ENCODE peak calls at places on chromosomes 2 and 18, in five cellular contexts. One of them, this sample, is unnamed.

GRCh38 chr2:173657996-173658717 is 303.5 kb downstream of the CDCA7 start:
- DNase-seq in breast epithelium: no peak
- DNase-seq in GM12892: no peak
- DNase-seq in stomach: no peak
- DNase-seq in spleen: no peak
- DNase-seq in this sample: no peak

GRCh38 chr2:74715880-74716279 is 61.8 kb downstream of the SEMA4F start:
- DNase-seq in breast epithelium: no peak
- DNase-seq in GM12892: no peak
- DNase-seq in stomach: no peak
- DNase-seq in spleen: no peak
- DNase-seq in this sample: no peak

GRCh38 chr2:20050712-20051517 is 513 bp downstream of the LAPTM4A start:
- DNase-seq in breast epithelium: peak; percentile 62
- DNase-seq in GM12892: no peak
- DNase-seq in stomach: peak; percentile 41
- DNase-seq in spleen: peak; percentile 84
- DNase-seq in this sample: no peak

GRCh38 chr18:9095297-9096012 is 7.0 kb upstream of the NDUFV2 start:
- DNase-seq in breast epithelium: no peak
- DNase-seq in GM12892: no peak
- DNase-seq in stomach: no peak
- DNase-seq in spleen: no peak
- DNase-seq in this sample: no peak

GRCh38 chr2:74507926-74508520 is 528 bp upstream of the PCGF1 start:
- DNase-seq in breast epithelium: peak; percentile 37
- DNase-seq in GM12892: no peak
- DNase-seq in stomach: no peak
- DNase-seq in spleen: peak; percentile 88
- DNase-seq in this sample: no peak

GRCh38 chr2:73418343-73418742 is 32.7 kb downstream of the ALMS1 start:
- DNase-seq in breast epithelium: peak; percentile 26
- DNase-seq in GM12892: no peak
- DNase-seq in stomach: peak; percentile 29
- DNase-seq in spleen: no peak
- DNase-seq in this sample: no peak

GRCh38 chr2:240325006-240325653 is 110.3 kb upstream of the GPC1 start:
- DNase-seq in breast epithelium: no peak
- DNase-seq in GM12892: no peak
- DNase-seq in stomach: no peak
- DNase-seq in spleen: no peak
- DNase-seq in this sample: no peak

GRCh38 chr2:120944575-120944974 is 208.9 kb downstream of the GLI2 start:
- DNase-seq in breast epithelium: no peak
- DNase-seq in GM12892: no peak
- DNase-seq in stomach: no peak
- DNase-seq in spleen: no peak
- DNase-seq in this sample: no peak

GRCh38 chr2:95077521-95077807 is 44.1 kb downstream of the MRPS5 start:
- DNase-seq in breast epithelium: no peak
- DNase-seq in GM12892: no peak
- DNase-seq in stomach: no peak
- DNase-seq in spleen: no peak
- DNase-seq in this sample: no peak

GRCh38 chr2:208179028-208179609 is 10.7 kb downstream of the C2orf80 start:
- DNase-seq in breast epithelium: no peak
- DNase-seq in GM12892: no peak
- DNase-seq in stomach: no peak
- DNase-seq in spleen: no peak
- DNase-seq in this sample: no peak

GRCh38 chr2:118913131-118913804 is 28.7 kb upstream of the MARCO start:
- DNase-seq in breast epithelium: no peak
- DNase-seq in GM12892: no peak
- DNase-seq in stomach: no peak
- DNase-seq in spleen: no peak
- DNase-seq in this sample: no peak

GRCh38 chr2:96524482-96525210 is 11.9 kb upstream of the ARID5A start:
- DNase-seq in breast epithelium: no peak
- DNase-seq in GM12892: no peak
- DNase-seq in stomach: no peak
- DNase-seq in spleen: no peak
- DNase-seq in this sample: no peak

GRCh38 chr18:7946724-7947377 is 379.7 kb downstream of the PTPRM start:
- DNase-seq in breast epithelium: no peak
- DNase-seq in GM12892: no peak
- DNase-seq in stomach: peak; percentile 42
- DNase-seq in spleen: no peak
- DNase-seq in this sample: no peak

GRCh38 chr2:127216593-127216992 is 3.5 kb downstream of the CYP27C1 start:
- DNase-seq in breast epithelium: no peak
- DNase-seq in GM12892: no peak
- DNase-seq in stomach: no peak
- DNase-seq in spleen: no peak
- DNase-seq in this sample: no peak

GRCh38 chr2:127324635-127325034 is 30.7 kb upstream of the ERCC3 start:
- DNase-seq in breast epithelium: no peak
- DNase-seq in GM12892: no peak
- DNase-seq in stomach: no peak
- DNase-seq in spleen: no peak
- DNase-seq in this sample: no peak

GRCh38 chr2:224780096-224780495 is 63.9 kb upstream of the CCDC195 start:
- DNase-seq in breast epithelium: no peak
- DNase-seq in GM12892: no peak
- DNase-seq in stomach: no peak
- DNase-seq in spleen: no peak
- DNase-seq in this sample: no peak

GRCh38 chr18:13425357-13426095 is 207.0 kb downstream of the LDLRAD4 start:
- DNase-seq in breast epithelium: peak; percentile 58
- DNase-seq in GM12892: no peak
- DNase-seq in stomach: no peak
- DNase-seq in spleen: no peak
- DNase-seq in this sample: no peak

GRCh38 chr2:98569197-98569793 is 39.0 kb downstream of the COA5 start:
- DNase-seq in breast epithelium: no peak
- DNase-seq in GM12892: peak; percentile 62
- DNase-seq in stomach: peak; percentile 58
- DNase-seq in spleen: peak; percentile 90
- DNase-seq in this sample: no peak

GRCh38 chr2:36659872-36660312 is 36.6 kb upstream of the VIT start:
- DNase-seq in breast epithelium: no peak
- DNase-seq in GM12892: no peak
- DNase-seq in stomach: no peak
- DNase-seq in spleen: no peak
- DNase-seq in this sample: no peak

GRCh38 chr2:195473802-195474201 is 183.2 kb upstream of the SLC39A10 start:
- DNase-seq in breast epithelium: no peak
- DNase-seq in GM12892: no peak
- DNase-seq in stomach: no peak
- DNase-seq in spleen: no peak
- DNase-seq in this sample: no peak

GRCh38 chr2:67451086-67451832 is 54.1 kb downstream of the ETAA1 start:
- DNase-seq in breast epithelium: no peak
- DNase-seq in GM12892: no peak
- DNase-seq in stomach: peak; percentile 57
- DNase-seq in spleen: no peak
- DNase-seq in this sample: no peak

GRCh38 chr2:86337235-86338099 is at the start of gene REEP1:
- DNase-seq in breast epithelium: no peak
- DNase-seq in GM12892: peak; percentile 23
- DNase-seq in stomach: peak; percentile 36
- DNase-seq in spleen: no peak
- DNase-seq in this sample: peak; percentile 25

GRCh38 chr2:120631241-120631640 is 104.4 kb upstream of the GLI2 start:
- DNase-seq in breast epithelium: no peak
- DNase-seq in GM12892: no peak
- DNase-seq in stomach: no peak
- DNase-seq in spleen: peak; percentile 66
- DNase-seq in this sample: no peak

GRCh38 chr18:21930177-21930576 is 189.6 kb downstream of the MIB1 start:
- DNase-seq in breast epithelium: no peak
- DNase-seq in GM12892: no peak
- DNase-seq in stomach: no peak
- DNase-seq in spleen: no peak
- DNase-seq in this sample: no peak

GRCh38 chr2:38433607-38433975 is 56.5 kb upstream of the ATL2 start:
- DNase-seq in breast epithelium: no peak
- DNase-seq in GM12892: no peak
- DNase-seq in stomach: no peak
- DNase-seq in spleen: no peak
- DNase-seq in this sample: no peak

GRCh38 chr18:44715841-44716240 is 35.2 kb downstream of the SETBP1 start:
- DNase-seq in breast epithelium: no peak
- DNase-seq in GM12892: no peak
- DNase-seq in stomach: no peak
- DNase-seq in spleen: no peak
- DNase-seq in this sample: no peak

GRCh38 chr18:76687271-76688006 is 134.9 kb upstream of the ZNF236 start:
- DNase-seq in breast epithelium: no peak
- DNase-seq in GM12892: no peak
- DNase-seq in stomach: no peak
- DNase-seq in spleen: no peak
- DNase-seq in this sample: no peak

GRCh38 chr2:152228215-152228614 is 52.7 kb upstream of the STAM2 start:
- DNase-seq in breast epithelium: no peak
- DNase-seq in GM12892: no peak
- DNase-seq in stomach: no peak
- DNase-seq in spleen: no peak
- DNase-seq in this sample: no peak

GRCh38 chr2:30615926-30616325 is 168.9 kb downstream of the LCLAT1 start:
- DNase-seq in breast epithelium: no peak
- DNase-seq in GM12892: no peak
- DNase-seq in stomach: no peak
- DNase-seq in spleen: no peak
- DNase-seq in this sample: no peak

GRCh38 chr2:112033600-112033999 is 21.5 kb upstream of the TMEM87B start:
- DNase-seq in breast epithelium: no peak
- DNase-seq in GM12892: no peak
- DNase-seq in stomach: no peak
- DNase-seq in spleen: no peak
- DNase-seq in this sample: no peak

GRCh38 chr18:77100751-77101355 is 31.7 kb downstream of the MBP start:
- DNase-seq in breast epithelium: no peak
- DNase-seq in GM12892: no peak
- DNase-seq in stomach: no peak
- DNase-seq in spleen: no peak
- DNase-seq in this sample: no peak

DNA sequence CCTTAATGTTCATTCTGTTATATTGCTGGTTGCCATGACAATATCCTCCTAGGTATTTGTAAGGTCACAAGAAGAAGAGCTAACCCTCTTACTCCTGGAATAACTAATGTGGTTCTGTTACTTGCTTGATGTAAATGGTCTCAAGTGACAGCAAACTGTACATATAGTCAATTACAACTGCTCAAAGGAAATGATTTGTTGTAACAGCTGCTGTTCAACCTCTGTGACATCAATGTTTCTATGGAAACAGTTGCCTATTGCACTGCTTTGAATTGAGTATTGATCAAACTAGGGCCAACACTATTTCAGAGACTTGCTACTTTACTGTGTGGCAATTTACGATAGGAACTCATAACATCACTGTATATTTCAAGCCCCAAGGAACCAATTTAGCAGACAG is 319.8 kb upstream of the HNRNPA3 start:
- DNase-seq in breast epithelium: no peak
- DNase-seq in GM12892: no peak
- DNase-seq in stomach: no peak
- DNase-seq in spleen: no peak
- DNase-seq in this sample: no peak
- TF ChIP-seq POLR2AphosphoS5 in breast epithelium: no peak
- TF ChIP-seq POLR2AphosphoS5 in GM12892: no peak
- TF ChIP-seq POLR2AphosphoS5 in stomach: no peak
- TF ChIP-seq POLR2AphosphoS5 in spleen: no peak
- TF ChIP-seq POLR2AphosphoS5 in this sample: no peak

GRCh38 chr2:239263937-239264837 is 136.6 kb downstream of the HDAC4 start:
- DNase-seq in breast epithelium: peak; percentile 17
- DNase-seq in GM12892: no peak
- DNase-seq in stomach: peak; percentile 24
- DNase-seq in spleen: peak; percentile 84
- DNase-seq in this sample: no peak

GRCh38 chr2:239265681-239266435 is 135.0 kb downstream of the HDAC4 start:
- DNase-seq in breast epithelium: peak; percentile 15
- DNase-seq in GM12892: no peak
- DNase-seq in stomach: peak; percentile 22
- DNase-seq in spleen: peak; percentile 84
- DNase-seq in this sample: peak; percentile 85

GRCh38 chr2:239263231-239263936 is 137.4 kb downstream of the HDAC4 start:
- DNase-seq in breast epithelium: peak; percentile 11
- DNase-seq in GM12892: no peak
- DNase-seq in stomach: peak; percentile 20
- DNase-seq in spleen: peak; percentile 81
- DNase-seq in this sample: no peak

GRCh38 chr2:239266436-239266770 is 134.4 kb downstream of the HDAC4 start:
- DNase-seq in breast epithelium: no peak
- DNase-seq in GM12892: no peak
- DNase-seq in stomach: peak; percentile 24
- DNase-seq in spleen: no peak
- DNase-seq in this sample: no peak

GRCh38 chr2:239264838-239265651 is 135.8 kb downstream of the HDAC4 start:
- DNase-seq in breast epithelium: peak; percentile 32
- DNase-seq in GM12892: peak; percentile 57
- DNase-seq in stomach: peak; percentile 26
- DNase-seq in spleen: peak; percentile 86
- DNase-seq in this sample: no peak
- TF ChIP-seq POLR2AphosphoS5 in breast epithelium: no peak
- TF ChIP-seq POLR2AphosphoS5 in GM12892: no peak
- TF ChIP-seq POLR2AphosphoS5 in stomach: no peak
- TF ChIP-seq POLR2AphosphoS5 in spleen: peak; percentile 26
- TF ChIP-seq POLR2AphosphoS5 in this sample: peak; percentile 71

GRCh38 chr2:9228088-9228751 is 21.6 kb downstream of the ASAP2 start:
- DNase-seq in breast epithelium: no peak
- DNase-seq in GM12892: no peak
- DNase-seq in stomach: no peak
- DNase-seq in spleen: no peak
- DNase-seq in this sample: peak; percentile 32

GRCh38 chr2:9222246-9222898 is 15.8 kb downstream of the ASAP2 start:
- DNase-seq in breast epithelium: no peak
- DNase-seq in GM12892: no peak
- DNase-seq in stomach: no peak
- DNase-seq in spleen: no peak
- DNase-seq in this sample: peak; percentile 69

GRCh38 chr2:9228781-9229469 is 22.3 kb downstream of the ASAP2 start:
- DNase-seq in breast epithelium: no peak
- DNase-seq in GM12892: no peak
- DNase-seq in stomach: no peak
- DNase-seq in spleen: no peak
- DNase-seq in this sample: peak; percentile 83

GRCh38 chr2:9226458-9227380 is 20.1 kb downstream of the ASAP2 start:
- DNase-seq in breast epithelium: no peak
- DNase-seq in GM12892: no peak
- DNase-seq in stomach: no peak
- DNase-seq in spleen: no peak
- DNase-seq in this sample: peak; percentile 72

GRCh38 chr2:9225806-9226205 is 19.2 kb downstream of the ASAP2 start:
- DNase-seq in breast epithelium: no peak
- DNase-seq in GM12892: no peak
- DNase-seq in stomach: no peak
- DNase-seq in spleen: no peak
- DNase-seq in this sample: peak; percentile 83
- TF ChIP-seq POLR2AphosphoS5 in breast epithelium: no peak
- TF ChIP-seq POLR2AphosphoS5 in GM12892: no peak
- TF ChIP-seq POLR2AphosphoS5 in stomach: no peak
- TF ChIP-seq POLR2AphosphoS5 in spleen: no peak
- TF ChIP-seq POLR2AphosphoS5 in this sample: no peak

GRCh38 chr2:28395334-28396061 is 2.8 kb downstream of the FOSL2 start:
- DNase-seq in breast epithelium: peak; percentile 81
- DNase-seq in GM12892: no peak
- DNase-seq in stomach: no peak
- DNase-seq in spleen: no peak
- DNase-seq in this sample: no peak
- TF ChIP-seq POLR2AphosphoS5 in breast epithelium: peak; percentile 99
- TF ChIP-seq POLR2AphosphoS5 in GM12892: no peak
- TF ChIP-seq POLR2AphosphoS5 in stomach: peak; percentile 88
- TF ChIP-seq POLR2AphosphoS5 in spleen: peak; percentile 72
- TF ChIP-seq POLR2AphosphoS5 in this sample: peak; percentile 78